ENCODE peak calls at places on chromosome 19, in eight cellular contexts. H, X, W, R, Q, D, M and F are unnamed samples.
A peak's percentile ranks its signal among the peaks of the same experiment; 100 is the strongest.

GRCh38 chr19:1744822-1745563 is 8.3 kb upstream of the ONECUT3 start:
- DNase-seq in R (no peak), H (no peak), X (no peak), D (no peak), M (no peak), W (no peak), Q (no peak), F (no peak)

GRCh38 chr19:49585023-49585422 is 3.9 kb downstream of the PRRG2 start:
- DNase-seq in Q (no peak), H (no peak), M (no peak), R (no peak), W (no peak), D (no peak), X (no peak), F (no peak)

GRCh38 chr19:50300814-50301606 is 28.2 kb downstream of the KCNC3 start:
- DNase-seq in H (no peak), D (no peak), Q (no peak), X (no peak), M (peak; percentile 39), W (peak; percentile 81), R (no peak), F (no peak)

GRCh38 chr19:46731584-46731983 is 14.3 kb upstream of the FKRP start:
- DNase-seq in M (no peak), D (no peak), R (no peak), H (no peak), Q (no peak), X (no peak), W (no peak), F (no peak)

GRCh38 chr19:35940839-35941238 is 4.7 kb downstream of the LRFN3 start:
- DNase-seq in R (no peak), X (no peak), W (no peak), M (no peak), Q (no peak), D (no peak), H (no peak), F (no peak)

GRCh38 chr19:38389101-38389925 is 816 bp downstream of the SPRED3 start:
- DNase-seq in X (peak; percentile 21), Q (no peak), D (no peak), H (no peak), R (no peak), W (peak; percentile 73), M (no peak), F (no peak)

GRCh38 chr19:2532252-2533071 is 56.5 kb downstream of the GADD45B start:
- DNase-seq in W (peak; percentile 96), D (no peak), Q (peak; percentile 42), M (no peak), X (no peak), H (no peak), R (no peak), F (no peak)

GRCh38 chr19:3284759-3285646 is 60.5 kb downstream of the CELF5 start:
- DNase-seq in Q (peak; percentile 59), W (peak; percentile 22), X (peak; percentile 31), H (peak; percentile 65), R (peak; percentile 40), D (peak; percentile 37), M (peak; percentile 93), F (peak; percentile 37)

GRCh38 chr19:18500820-18501219 is 21.1 kb downstream of the ELL start:
- DNase-seq in W (no peak), X (peak; percentile 58), R (no peak), H (no peak), Q (no peak), D (no peak), M (no peak), F (no peak)

GRCh38 chr19:3609779-3610719 is 3.4 kb upstream of the TBXA2R start:
- DNase-seq in W (no peak), X (no peak), D (no peak), M (no peak), Q (no peak), R (no peak), H (no peak), F (no peak)

GRCh38 chr19:8489591-8490394 is 12.6 kb downstream of the PRAM1 start:
- DNase-seq in Q (peak; percentile 57), D (no peak), H (no peak), R (no peak), W (no peak), M (no peak), X (no peak), F (no peak)

GRCh38 chr19:3075605-3076431 is 13.5 kb upstream of the TLE5 start:
- DNase-seq in D (peak; percentile 69), W (no peak), Q (no peak), H (peak; percentile 68), X (peak; percentile 65), R (peak; percentile 76), M (peak; percentile 60), F (peak; percentile 68)

GRCh38 chr19:14571695-14572490 is at the start of gene NDUFB7:
- DNase-seq in Q (peak; percentile 91), W (peak; percentile 92), D (peak; percentile 86), M (peak; percentile 94), H (peak; percentile 87), R (peak; percentile 78), X (peak; percentile 88), F (peak; percentile 82)

GRCh38 chr19:4362871-4363545 is 19.6 kb downstream of the MPND start:
- DNase-seq in H (no peak), X (no peak), M (no peak), Q (no peak), W (no peak), R (no peak), D (no peak), F (no peak)

GRCh38 chr19:47499371-47499770 is 15.4 kb upstream of the KPTN start:
- DNase-seq in Q (no peak), W (no peak), H (no peak), D (no peak), X (no peak), R (no peak), M (no peak), F (no peak)

GRCh38 chr19:23415561-23416191 is 20.4 kb upstream of the ZNF91 start:
- DNase-seq in R (no peak), D (no peak), W (no peak), M (peak; percentile 60), Q (no peak), H (no peak), X (no peak), F (no peak)

GRCh38 chr19:7482584-7483439 is 6.0 kb downstream of the PEX11G start:
- DNase-seq in D (no peak), H (no peak), Q (no peak), M (peak; percentile 1), R (no peak), X (no peak), W (no peak), F (no peak)

GRCh38 chr19:29752450-29753025 is 37.5 kb upstream of the C19orf12 start:
- DNase-seq in D (no peak), R (no peak), H (no peak), Q (no peak), W (no peak), M (no peak), X (no peak), F (no peak)

GRCh38 chr19:49393871-49394270 is 5.8 kb downstream of the KASH5 start:
- DNase-seq in X (no peak), M (no peak), H (no peak), R (no peak), D (no peak), W (no peak), Q (no peak), F (no peak)

GRCh38 chr19:1318678-1319471 is 33.2 kb downstream of the EFNA2 start:
- DNase-seq in X (no peak), H (no peak), M (no peak), D (no peak), Q (no peak), W (no peak), R (no peak), F (no peak)

GRCh38 chr19:17379221-17379631 is 2.1 kb upstream of the PLVAP start:
- DNase-seq in D (no peak), H (no peak), R (no peak), X (no peak), W (no peak), Q (no peak), M (no peak), F (no peak)

GRCh38 chr19:2962018-2962670 is 15.2 kb upstream of the TLE6 start:
- DNase-seq in M (peak; percentile 5), Q (peak; percentile 83), D (peak; percentile 33), X (no peak), W (peak; percentile 70), H (no peak), R (peak; percentile 11), F (no peak)

GRCh38 chr19:2081873-2082810 is 14.0 kb downstream of the MOB3A start:
- DNase-seq in R (no peak), Q (no peak), D (peak; percentile 49), X (no peak), M (no peak), W (no peak), H (peak; percentile 41), F (no peak)

GRCh38 chr19:58563034-58563573 is 4.7 kb upstream of the UBE2M start:
- DNase-seq in R (no peak), H (no peak), X (peak; percentile 41), D (no peak), M (no peak), W (no peak), Q (no peak), F (no peak)

GRCh38 chr19:33905473-33905936 is 108.8 kb downstream of the KCTD15 start:
- DNase-seq in W (no peak), Q (peak; percentile 17), M (no peak), R (no peak), X (no peak), H (no peak), D (no peak), F (no peak)